ENCODE peak calls at places on chromosomes 7 and 10, in eight cellular contexts. One of them, this sample, is unnamed.

GRCh38 chr7:10888861-10889260 is 84.8 kb upstream of the PHF14 start:
- DNase-seq in lower leg skin: no peak
- DNase-seq in A549: no peak
- DNase-seq in breast epithelium: no peak
- DNase-seq in sigmoid colon: no peak
- DNase-seq in suprapubic skin: no peak
- DNase-seq in stomach: no peak
- DNase-seq in transverse colon: no peak
- DNase-seq in this sample: no peak

GRCh38 chr7:99005776-99006175 is 127.4 kb downstream of the TRRAP start:
- DNase-seq in breast epithelium: peak; percentile 13
- DNase-seq in lower leg skin: peak; percentile 84
- DNase-seq in A549: no peak
- DNase-seq in stomach: no peak
- DNase-seq in sigmoid colon: no peak
- DNase-seq in transverse colon: no peak
- DNase-seq in suprapubic skin: peak; percentile 45
- DNase-seq in this sample: peak; percentile 88

GRCh38 chr7:140977351-140978140 is 37.2 kb downstream of the MRPS33 start:
- DNase-seq in stomach: no peak
- DNase-seq in breast epithelium: no peak
- DNase-seq in suprapubic skin: no peak
- DNase-seq in A549: no peak
- DNase-seq in sigmoid colon: no peak
- DNase-seq in lower leg skin: no peak
- DNase-seq in transverse colon: no peak
- DNase-seq in this sample: no peak

GRCh38 chr10:48885376-48885775 is 54.3 kb downstream of the LRRC18 start:
- DNase-seq in sigmoid colon: no peak
- DNase-seq in stomach: no peak
- DNase-seq in A549: peak; percentile 44
- DNase-seq in lower leg skin: no peak
- DNase-seq in breast epithelium: no peak
- DNase-seq in suprapubic skin: no peak
- DNase-seq in transverse colon: no peak
- DNase-seq in this sample: no peak

GRCh38 chr10:60283397-60283796 is 106.3 kb downstream of the ANK3 start:
- DNase-seq in stomach: no peak
- DNase-seq in breast epithelium: no peak
- DNase-seq in transverse colon: no peak
- DNase-seq in sigmoid colon: no peak
- DNase-seq in A549: peak; percentile 24
- DNase-seq in suprapubic skin: no peak
- DNase-seq in lower leg skin: no peak
- DNase-seq in this sample: no peak

GRCh38 chr7:28125381-28126046 is 55.1 kb downstream of the JAZF1 start:
- DNase-seq in suprapubic skin: no peak
- DNase-seq in transverse colon: no peak
- DNase-seq in lower leg skin: no peak
- DNase-seq in breast epithelium: no peak
- DNase-seq in sigmoid colon: no peak
- DNase-seq in A549: no peak
- DNase-seq in stomach: no peak
- DNase-seq in this sample: no peak

GRCh38 chr10:29472268-29473086 is 162.3 kb downstream of the SVIL start:
- DNase-seq in A549: no peak
- DNase-seq in suprapubic skin: no peak
- DNase-seq in stomach: no peak
- DNase-seq in sigmoid colon: no peak
- DNase-seq in breast epithelium: no peak
- DNase-seq in transverse colon: no peak
- DNase-seq in lower leg skin: peak; percentile 67
- DNase-seq in this sample: no peak

GRCh38 chr7:121366852-121367431 is 29.2 kb downstream of the FAM3C start:
- DNase-seq in breast epithelium: no peak
- DNase-seq in lower leg skin: no peak
- DNase-seq in sigmoid colon: no peak
- DNase-seq in transverse colon: no peak
- DNase-seq in stomach: no peak
- DNase-seq in suprapubic skin: no peak
- DNase-seq in A549: peak; percentile 34
- DNase-seq in this sample: no peak

GRCh38 chr10:60937784-60938654 is 6.0 kb downstream of the RHOBTB1 start:
- DNase-seq in stomach: no peak
- DNase-seq in lower leg skin: no peak
- DNase-seq in suprapubic skin: no peak
- DNase-seq in A549: peak; percentile 53
- DNase-seq in sigmoid colon: no peak
- DNase-seq in breast epithelium: no peak
- DNase-seq in transverse colon: no peak
- DNase-seq in this sample: no peak

GRCh38 chr10:30812018-30812851 is 182.7 kb upstream of the LYZL2 start:
- DNase-seq in sigmoid colon: peak; percentile 89
- DNase-seq in breast epithelium: peak; percentile 21
- DNase-seq in A549: no peak
- DNase-seq in transverse colon: peak; percentile 38
- DNase-seq in suprapubic skin: no peak
- DNase-seq in lower leg skin: no peak
- DNase-seq in stomach: no peak
- DNase-seq in this sample: peak; percentile 64

GRCh38 chr7:2019693-2020511 is 212.8 kb downstream of the MAD1L1 start:
- DNase-seq in lower leg skin: peak; percentile 93
- DNase-seq in suprapubic skin: peak; percentile 84
- DNase-seq in breast epithelium: no peak
- DNase-seq in A549: no peak
- DNase-seq in stomach: no peak
- DNase-seq in transverse colon: peak; percentile 41
- DNase-seq in sigmoid colon: peak; percentile 78
- DNase-seq in this sample: peak; percentile 92

GRCh38 chr10:72310241-72310633 is 36.5 kb downstream of the DDIT4 start:
- DNase-seq in A549: no peak
- DNase-seq in stomach: no peak
- DNase-seq in breast epithelium: no peak
- DNase-seq in lower leg skin: no peak
- DNase-seq in sigmoid colon: no peak
- DNase-seq in transverse colon: no peak
- DNase-seq in suprapubic skin: no peak
- DNase-seq in this sample: peak; percentile 68

GRCh38 chr10:1461016-1461415 is 276.3 kb downstream of the ADARB2 start:
- DNase-seq in A549: no peak
- DNase-seq in stomach: no peak
- DNase-seq in breast epithelium: no peak
- DNase-seq in transverse colon: no peak
- DNase-seq in suprapubic skin: no peak
- DNase-seq in lower leg skin: no peak
- DNase-seq in sigmoid colon: no peak
- DNase-seq in this sample: no peak

GRCh38 chr10:70748801-70749573 is 36.2 kb downstream of the TBATA start:
- DNase-seq in breast epithelium: no peak
- DNase-seq in A549: no peak
- DNase-seq in lower leg skin: no peak
- DNase-seq in suprapubic skin: no peak
- DNase-seq in transverse colon: no peak
- DNase-seq in stomach: no peak
- DNase-seq in sigmoid colon: peak; percentile 40
- DNase-seq in this sample: peak; percentile 67

GRCh38 chr10:72145657-72146450 is 57.5 kb upstream of the SPOCK2 start:
- DNase-seq in A549: no peak
- DNase-seq in breast epithelium: no peak
- DNase-seq in stomach: no peak
- DNase-seq in sigmoid colon: no peak
- DNase-seq in suprapubic skin: no peak
- DNase-seq in lower leg skin: no peak
- DNase-seq in transverse colon: no peak
- DNase-seq in this sample: no peak

GRCh38 chr10:28425431-28425830 is 107.5 kb upstream of the WAC start:
- DNase-seq in A549: no peak
- DNase-seq in lower leg skin: no peak
- DNase-seq in breast epithelium: no peak
- DNase-seq in sigmoid colon: no peak
- DNase-seq in suprapubic skin: no peak
- DNase-seq in transverse colon: no peak
- DNase-seq in stomach: no peak
- DNase-seq in this sample: no peak

GRCh38 chr10:102763037-102763607 is 19.4 kb downstream of the WBP1L start:
- DNase-seq in transverse colon: no peak
- DNase-seq in lower leg skin: no peak
- DNase-seq in A549: no peak
- DNase-seq in breast epithelium: no peak
- DNase-seq in suprapubic skin: no peak
- DNase-seq in sigmoid colon: no peak
- DNase-seq in stomach: no peak
- DNase-seq in this sample: no peak

GRCh38 chr7:137790828-137791227 is 55.9 kb downstream of the DGKI start:
- DNase-seq in lower leg skin: no peak
- DNase-seq in breast epithelium: no peak
- DNase-seq in A549: no peak
- DNase-seq in stomach: no peak
- DNase-seq in suprapubic skin: no peak
- DNase-seq in sigmoid colon: no peak
- DNase-seq in transverse colon: no peak
- DNase-seq in this sample: no peak

GRCh38 chr7:137789215-137789899 is 57.4 kb downstream of the DGKI start:
- DNase-seq in suprapubic skin: no peak
- DNase-seq in stomach: no peak
- DNase-seq in sigmoid colon: no peak
- DNase-seq in lower leg skin: no peak
- DNase-seq in transverse colon: no peak
- DNase-seq in breast epithelium: no peak
- DNase-seq in A549: no peak
- DNase-seq in this sample: no peak

GRCh38 chr7:137791947-137792346 is 54.8 kb downstream of the DGKI start:
- DNase-seq in suprapubic skin: no peak
- DNase-seq in lower leg skin: no peak
- DNase-seq in breast epithelium: no peak
- DNase-seq in sigmoid colon: no peak
- DNase-seq in stomach: no peak
- DNase-seq in A549: no peak
- DNase-seq in transverse colon: no peak
- DNase-seq in this sample: no peak
- TF ChIP-seq POLR2A in suprapubic skin: no peak
- TF ChIP-seq POLR2A in lower leg skin: no peak
- TF ChIP-seq POLR2A in breast epithelium: no peak
- TF ChIP-seq POLR2A in sigmoid colon: no peak
- TF ChIP-seq POLR2A in stomach: no peak
- TF ChIP-seq POLR2A in A549: no peak
- TF ChIP-seq POLR2A in transverse colon: no peak
- TF ChIP-seq POLR2A in this sample: no peak

DNA sequence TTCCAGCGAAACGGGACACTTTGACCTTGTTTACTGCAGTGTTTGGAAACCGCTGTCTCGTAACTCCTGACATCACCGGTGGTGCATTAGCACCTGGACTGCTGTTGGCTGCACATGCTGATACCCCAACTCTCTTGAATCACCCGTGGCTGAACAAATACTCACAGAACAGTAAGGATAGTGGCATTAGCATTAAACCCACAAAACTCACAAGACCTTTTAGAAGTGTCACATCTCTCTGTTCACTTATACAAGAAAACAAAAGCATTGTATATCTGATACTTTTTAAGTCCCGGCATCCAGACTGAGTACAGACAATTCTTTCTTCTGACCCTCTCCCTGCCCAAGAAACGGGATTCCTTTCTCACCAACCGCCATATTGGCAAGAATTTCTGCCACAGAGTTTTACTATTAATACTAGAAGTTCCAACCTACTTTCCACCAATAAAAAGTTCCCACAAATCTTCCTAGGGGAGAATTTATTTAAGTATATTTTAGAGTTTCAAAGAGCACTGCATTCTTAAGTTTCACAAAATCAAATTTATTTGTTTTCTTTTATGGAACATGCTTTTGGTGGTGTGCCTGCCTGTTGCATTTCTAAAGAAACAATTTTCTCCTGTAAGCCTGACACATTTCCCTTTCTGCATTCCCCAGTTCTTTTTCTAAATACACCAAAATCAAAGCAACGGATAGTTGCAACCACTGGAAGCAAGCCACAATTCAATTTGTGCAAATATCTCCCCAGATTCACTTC is 208.4 kb upstream of the KLF14 start:
- DNase-seq in breast epithelium: peak; percentile 77
- DNase-seq in lower leg skin: no peak
- DNase-seq in sigmoid colon: no peak
- DNase-seq in suprapubic skin: no peak
- DNase-seq in A549: peak; percentile 76
- DNase-seq in stomach: peak; percentile 48
- DNase-seq in transverse colon: peak; percentile 69
- DNase-seq in this sample: no peak
- TF ChIP-seq POLR2A in breast epithelium: no peak
- TF ChIP-seq POLR2A in lower leg skin: no peak
- TF ChIP-seq POLR2A in sigmoid colon: no peak
- TF ChIP-seq POLR2A in suprapubic skin: no peak
- TF ChIP-seq POLR2A in A549: no peak
- TF ChIP-seq POLR2A in stomach: no peak
- TF ChIP-seq POLR2A in transverse colon: peak; percentile 37
- TF ChIP-seq POLR2A in this sample: peak; percentile 61

GRCh38 chr7:137869260-137869659 is 22.5 kb upstream of the DGKI start:
- DNase-seq in A549: no peak
- DNase-seq in breast epithelium: no peak
- DNase-seq in stomach: no peak
- DNase-seq in suprapubic skin: no peak
- DNase-seq in transverse colon: no peak
- DNase-seq in sigmoid colon: no peak
- DNase-seq in lower leg skin: no peak
- DNase-seq in this sample: no peak

GRCh38 chr7:137870684-137871083 is 23.9 kb upstream of the DGKI start:
- DNase-seq in stomach: no peak
- DNase-seq in breast epithelium: no peak
- DNase-seq in sigmoid colon: no peak
- DNase-seq in lower leg skin: no peak
- DNase-seq in transverse colon: no peak
- DNase-seq in suprapubic skin: no peak
- DNase-seq in A549: no peak
- DNase-seq in this sample: no peak

GRCh38 chr7:137873524-137873923 is 26.8 kb upstream of the DGKI start:
- DNase-seq in transverse colon: no peak
- DNase-seq in sigmoid colon: no peak
- DNase-seq in breast epithelium: no peak
- DNase-seq in suprapubic skin: no peak
- DNase-seq in A549: no peak
- DNase-seq in lower leg skin: no peak
- DNase-seq in stomach: no peak
- DNase-seq in this sample: no peak

GRCh38 chr7:137870078-137870477 is 23.3 kb upstream of the DGKI start:
- DNase-seq in stomach: no peak
- DNase-seq in suprapubic skin: no peak
- DNase-seq in sigmoid colon: no peak
- DNase-seq in transverse colon: no peak
- DNase-seq in breast epithelium: no peak
- DNase-seq in A549: no peak
- DNase-seq in lower leg skin: no peak
- DNase-seq in this sample: no peak

GRCh38 chr7:137871173-137871915 is 24.6 kb upstream of the DGKI start:
- DNase-seq in stomach: no peak
- DNase-seq in sigmoid colon: no peak
- DNase-seq in suprapubic skin: no peak
- DNase-seq in lower leg skin: no peak
- DNase-seq in transverse colon: no peak
- DNase-seq in breast epithelium: no peak
- DNase-seq in A549: no peak
- DNase-seq in this sample: no peak
- TF ChIP-seq POLR2A in stomach: no peak
- TF ChIP-seq POLR2A in sigmoid colon: no peak
- TF ChIP-seq POLR2A in suprapubic skin: no peak
- TF ChIP-seq POLR2A in lower leg skin: no peak
- TF ChIP-seq POLR2A in transverse colon: no peak
- TF ChIP-seq POLR2A in breast epithelium: no peak
- TF ChIP-seq POLR2A in A549: no peak
- TF ChIP-seq POLR2A in this sample: no peak

GRCh38 chr10:43253461-43254198 is 13.2 kb downstream of the RASGEF1A start:
- DNase-seq in A549: no peak
- DNase-seq in transverse colon: no peak
- DNase-seq in breast epithelium: no peak
- DNase-seq in stomach: peak; percentile 21
- DNase-seq in lower leg skin: peak; percentile 72
- DNase-seq in sigmoid colon: no peak
- DNase-seq in suprapubic skin: no peak
- DNase-seq in this sample: peak; percentile 68
- TF ChIP-seq POLR2A in A549: no peak
- TF ChIP-seq POLR2A in transverse colon: no peak
- TF ChIP-seq POLR2A in breast epithelium: no peak
- TF ChIP-seq POLR2A in stomach: no peak
- TF ChIP-seq POLR2A in lower leg skin: no peak
- TF ChIP-seq POLR2A in sigmoid colon: no peak
- TF ChIP-seq POLR2A in suprapubic skin: no peak
- TF ChIP-seq POLR2A in this sample: no peak

This sample was measured in spleen.